ENCODE peak calls at places on chromosomes 16 and 17, in five cellular contexts. X, B, E, N and K are unnamed samples.

GRCh38 chr16:87784812-87785211 is 19.0 kb upstream of the KLHDC4 start:
- DNase-seq in X (no peak), B (no peak), E (no peak), N (no peak), K (no peak)

GRCh38 chr16:68064791-68065365 is 20.3 kb upstream of the NFATC3 start:
- DNase-seq in X (no peak), B (peak), E (peak), N (peak), K (no peak)

GRCh38 chr17:73363788-73364522 is 52.2 kb upstream of the CDC42EP4 start:
- DNase-seq in X (no peak), B (no peak), E (no peak), N (no peak), K (no peak)

GRCh38 chr17:29150191-29150590 is 30.0 kb downstream of the MYO18A start:
- DNase-seq in X (no peak), B (no peak), E (peak), N (no peak), K (no peak)

GRCh38 chr17:8480011-8480976 is 44.6 kb downstream of the NDEL1 start:
- DNase-seq in X (no peak), B (no peak), E (no peak), N (peak), K (no peak)

GRCh38 chr17:47192549-47192948 is 3.5 kb upstream of the CDC27 start:
- DNase-seq in X (no peak), B (no peak), E (no peak), N (no peak), K (no peak)

GRCh38 chr16:67910162-67910561 is 17.1 kb downstream of the PSKH1 start:
- DNase-seq in X (no peak), B (peak), E (no peak), N (no peak), K (no peak)

GRCh38 chr16:30033270-30033669 is 2.2 kb upstream of the TLCD3B start:
- DNase-seq in X (no peak), B (no peak), E (no peak), N (no peak), K (no peak)

GRCh38 chr16:86926695-86927094 is 348.3 kb downstream of the FOXL1 start:
- DNase-seq in X (no peak), B (no peak), E (no peak), N (no peak), K (no peak)

GRCh38 chr17:58516644-58517377 is 2.4 kb upstream of the MTMR4 start:
- DNase-seq in X (no peak), B (no peak), E (peak), N (no peak), K (no peak)

GRCh38 chr17:6930754-6931153 is 65.1 kb upstream of the ALOX12 start:
- DNase-seq in X (no peak), B (no peak), E (no peak), N (no peak), K (no peak)

GRCh38 chr16:53372942-53373871 is 61.1 kb upstream of the RBL2 start:
- DNase-seq in X (no peak), B (peak), E (peak), N (no peak), K (no peak)

GRCh38 chr17:27288183-27288582 is 5.7 kb upstream of the WSB1 start:
- DNase-seq in X (no peak), B (no peak), E (no peak), N (no peak), K (no peak)

GRCh38 chr16:21227886-21228285 is 5.6 kb upstream of the ANKS4B start:
- DNase-seq in X (no peak), B (no peak), E (no peak), N (no peak), K (no peak)

GRCh38 chr16:84879569-84880487 is 60.0 kb downstream of the CRISPLD2 start:
- DNase-seq in X (no peak), B (no peak), E (no peak), N (no peak), K (no peak)

GRCh38 chr16:48720266-48720665 is 110.3 kb upstream of the N4BP1 start:
- DNase-seq in X (no peak), B (peak), E (no peak), N (no peak), K (no peak)

GRCh38 chr16:17364319-17365210 is 106.2 kb downstream of the XYLT1 start:
- DNase-seq in X (no peak), B (peak), E (no peak), N (no peak), K (no peak)

GRCh38 chr16:53100889-53101288 is 46.1 kb downstream of the CHD9 start:
- DNase-seq in X (no peak), B (no peak), E (no peak), N (no peak), K (no peak)

GRCh38 chr16:83027973-83028372 is 401.2 kb downstream of the CDH13 start:
- DNase-seq in X (no peak), B (no peak), E (no peak), N (no peak), K (no peak)

GRCh38 chr16:24538756-24539294 is 541 bp upstream of the RBBP6 start:
- DNase-seq in X (no peak), B (no peak), E (no peak), N (no peak), K (no peak)

GRCh38 chr16:24539850-24540484 is 601 bp downstream of the RBBP6 start:
- DNase-seq in X (no peak), B (peak), E (peak), N (peak), K (no peak)

GRCh38 chr16:24540575-24541240 is 1.3 kb downstream of the RBBP6 start:
- DNase-seq in X (no peak), B (peak), E (no peak), N (no peak), K (no peak)

GRCh38 chr16:24537474-24538337 is 1.7 kb upstream of the RBBP6 start:
- DNase-seq in X (no peak), B (peak), E (no peak), N (no peak), K (no peak)

GRCh38 chr16:24539295-24539849 is at the start of gene RBBP6:
- DNase-seq in X (peak), B (peak), E (peak), N (peak), K (peak)
- TF ChIP-seq CTCF in X (no peak), B (no peak), E (peak), N (peak), K (peak)

GRCh38 chr17:19867654-19868395 is at the start of gene ULK2:
- DNase-seq in X (no peak), B (peak), E (peak), N (peak), K (peak)
- TF ChIP-seq CTCF in X (no peak), B (no peak), E (no peak), N (peak), K (peak)

GRCh38 chr17:30200086-30200485 is 35.4 kb downstream of the SLC6A4 start:
- DNase-seq in X (no peak), B (no peak), E (no peak), N (no peak), K (no peak)

GRCh38 chr17:30208214-30208613 is 27.3 kb downstream of the SLC6A4 start:
- DNase-seq in X (no peak), B (no peak), E (no peak), N (no peak), K (no peak)

GRCh38 chr17:30207655-30208054 is 27.8 kb downstream of the SLC6A4 start:
- DNase-seq in X (no peak), B (no peak), E (no peak), N (no peak), K (peak)

GRCh38 chr17:30199600-30199999 is 35.9 kb downstream of the SLC6A4 start:
- DNase-seq in X (no peak), B (no peak), E (no peak), N (no peak), K (no peak)

GRCh38 chr17:30203471-30203981 is 32.0 kb downstream of the SLC6A4 start:
- DNase-seq in X (no peak), B (no peak), E (no peak), N (no peak), K (no peak)
- TF ChIP-seq CTCF in X (no peak), B (no peak), E (no peak), N (no peak), K (no peak)

DNA sequence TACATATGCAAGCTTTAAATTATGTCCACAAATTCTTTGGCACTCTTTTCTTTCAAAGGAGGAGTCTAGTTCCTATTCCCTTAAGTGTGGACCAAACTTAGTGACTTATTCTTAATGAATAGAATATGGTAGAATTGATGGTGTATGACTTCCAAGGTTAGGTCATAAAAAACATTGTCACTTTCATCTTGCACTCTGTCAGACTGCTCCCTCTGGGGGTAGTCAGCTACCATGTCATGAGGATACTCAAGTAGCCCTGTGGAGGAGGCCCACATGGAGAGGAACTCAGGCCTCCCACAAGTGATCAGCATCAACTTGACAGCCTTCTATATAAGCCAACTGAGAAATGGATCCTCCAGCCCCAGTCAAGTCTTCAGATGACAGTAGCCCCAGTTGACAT is 58.0 kb upstream of the SCNN1B start:
- DNase-seq in X (no peak), B (no peak), E (no peak), N (no peak), K (no peak)
- TF ChIP-seq CTCF in X (no peak), B (no peak), E (no peak), N (no peak), K (no peak)